ENCODE peak calls at places on chromosomes 11 and 22, in four cellular contexts. One of them, this sample, is unnamed.
A peak's percentile ranks its signal among the peaks of the same experiment; 100 is the strongest.

GRCh38 chr11:70314730-70315129 is 44.2 kb downstream of the PPFIA1 start:
- DNase-seq in bronchial epithelial cell: no peak
- DNase-seq in pancreas: no peak
- DNase-seq in K562: no peak
- DNase-seq in this sample: no peak

GRCh38 chr11:116461789-116462188 is 311.0 kb downstream of the BUD13 start:
- DNase-seq in bronchial epithelial cell: peak; percentile 24
- DNase-seq in K562: no peak
- DNase-seq in pancreas: no peak
- DNase-seq in this sample: no peak

GRCh38 chr11:57368106-57368826 is 12.7 kb downstream of the PRG3 start:
- DNase-seq in bronchial epithelial cell: peak; percentile 82
- DNase-seq in pancreas: no peak
- DNase-seq in K562: no peak
- DNase-seq in this sample: no peak

GRCh38 chr11:1826552-1827094 is 8.2 kb upstream of the SYT8 start:
- DNase-seq in pancreas: peak; percentile 71
- DNase-seq in bronchial epithelial cell: peak; percentile 56
- DNase-seq in K562: peak; percentile 60
- DNase-seq in this sample: no peak

GRCh38 chr22:31139866-31140716 is at the start of gene PLA2G3:
- DNase-seq in pancreas: peak; percentile 47
- DNase-seq in bronchial epithelial cell: peak; percentile 54
- DNase-seq in K562: peak; percentile 66
- DNase-seq in this sample: peak; percentile 65

GRCh38 chr22:29260031-29260560 is 7.7 kb downstream of the RHBDD3 start:
- DNase-seq in pancreas: no peak
- DNase-seq in K562: no peak
- DNase-seq in bronchial epithelial cell: no peak
- DNase-seq in this sample: no peak

GRCh38 chr11:83326326-83326725 is 40.2 kb upstream of the CCDC90B start:
- DNase-seq in pancreas: no peak
- DNase-seq in bronchial epithelial cell: no peak
- DNase-seq in K562: no peak
- DNase-seq in this sample: no peak

GRCh38 chr22:38419864-38420172 is 35.2 kb downstream of the KCNJ4 start:
- DNase-seq in K562: no peak
- DNase-seq in bronchial epithelial cell: no peak
- DNase-seq in pancreas: peak; percentile 35
- DNase-seq in this sample: no peak

GRCh38 chr11:113091578-113091844 is 130.3 kb downstream of the NCAM1 start:
- DNase-seq in bronchial epithelial cell: peak; percentile 12
- DNase-seq in K562: no peak
- DNase-seq in pancreas: no peak
- DNase-seq in this sample: no peak

GRCh38 chr22:42978453-42979103 is 36.4 kb downstream of the PACSIN2 start:
- DNase-seq in pancreas: no peak
- DNase-seq in K562: no peak
- DNase-seq in bronchial epithelial cell: peak; percentile 94
- DNase-seq in this sample: no peak

GRCh38 chr22:23065495-23066122 is 4.7 kb upstream of the GNAZ start:
- DNase-seq in pancreas: peak; percentile 21
- DNase-seq in K562: no peak
- DNase-seq in bronchial epithelial cell: no peak
- DNase-seq in this sample: no peak

GRCh38 chr11:75450826-75451783 is 18.1 kb upstream of the KLHL35 start:
- DNase-seq in pancreas: no peak
- DNase-seq in bronchial epithelial cell: no peak
- DNase-seq in K562: peak; percentile 77
- DNase-seq in this sample: peak; percentile 65

GRCh38 chr11:134276396-134277175 is 407 bp downstream of the GLB1L3 start:
- DNase-seq in bronchial epithelial cell: no peak
- DNase-seq in pancreas: peak; percentile 66
- DNase-seq in K562: no peak
- DNase-seq in this sample: peak; percentile 39

GRCh38 chr11:92225563-92226308 is 1.1 kb downstream of the FAT3 start:
- DNase-seq in bronchial epithelial cell: no peak
- DNase-seq in pancreas: peak; percentile 55
- DNase-seq in K562: no peak
- DNase-seq in this sample: peak; percentile 42

GRCh38 chr22:22463855-22464540 is 44.5 kb downstream of the ZNF280B start:
- DNase-seq in pancreas: no peak
- DNase-seq in bronchial epithelial cell: peak; percentile 43
- DNase-seq in K562: peak; percentile 97
- DNase-seq in this sample: peak; percentile 71

GRCh38 chr22:21449531-21450319 is 17.5 kb upstream of the TMEM191C start:
- DNase-seq in K562: no peak
- DNase-seq in pancreas: peak; percentile 34
- DNase-seq in bronchial epithelial cell: no peak
- DNase-seq in this sample: peak; percentile 1

GRCh38 chr11:118531597-118532084 is 649 bp downstream of the TMEM25 start:
- DNase-seq in K562: no peak
- DNase-seq in bronchial epithelial cell: peak; percentile 15
- DNase-seq in pancreas: peak; percentile 64
- DNase-seq in this sample: no peak

GRCh38 chr11:72225411-72225951 is 914 bp downstream of the INPPL1 start:
- DNase-seq in K562: no peak
- DNase-seq in pancreas: no peak
- DNase-seq in bronchial epithelial cell: no peak
- DNase-seq in this sample: no peak

GRCh38 chr11:79156031-79156430 is 284.8 kb downstream of the TENM4 start:
- DNase-seq in K562: no peak
- DNase-seq in pancreas: no peak
- DNase-seq in bronchial epithelial cell: peak; percentile 88
- DNase-seq in this sample: no peak

GRCh38 chr11:129090056-129090455 is 102.1 kb downstream of the ARHGAP32 start:
- DNase-seq in K562: no peak
- DNase-seq in bronchial epithelial cell: peak; percentile 35
- DNase-seq in pancreas: no peak
- DNase-seq in this sample: no peak

GRCh38 chr11:8168485-8169257 is at the start of gene RIC3:
- DNase-seq in bronchial epithelial cell: no peak
- DNase-seq in K562: no peak
- DNase-seq in pancreas: peak; percentile 80
- DNase-seq in this sample: peak; percentile 22

GRCh38 chr22:30306629-30307016 is 17.3 kb upstream of the CASTOR1 start:
- DNase-seq in pancreas: no peak
- DNase-seq in bronchial epithelial cell: no peak
- DNase-seq in K562: no peak
- DNase-seq in this sample: no peak

GRCh38 chr22:23088199-23088604 is 17.9 kb downstream of the GNAZ start:
- DNase-seq in bronchial epithelial cell: peak; percentile 1
- DNase-seq in K562: peak; percentile 51
- DNase-seq in pancreas: no peak
- DNase-seq in this sample: no peak

GRCh38 chr11:7637447-7638157 is 35.7 kb downstream of the CYB5R2 start:
- DNase-seq in K562: no peak
- DNase-seq in bronchial epithelial cell: peak; percentile 70
- DNase-seq in pancreas: no peak
- DNase-seq in this sample: no peak

GRCh38 chr22:42626951-42627625 is 12.4 kb upstream of the POLDIP3 start:
- DNase-seq in bronchial epithelial cell: no peak
- DNase-seq in K562: no peak
- DNase-seq in pancreas: no peak
- DNase-seq in this sample: no peak

DNA sequence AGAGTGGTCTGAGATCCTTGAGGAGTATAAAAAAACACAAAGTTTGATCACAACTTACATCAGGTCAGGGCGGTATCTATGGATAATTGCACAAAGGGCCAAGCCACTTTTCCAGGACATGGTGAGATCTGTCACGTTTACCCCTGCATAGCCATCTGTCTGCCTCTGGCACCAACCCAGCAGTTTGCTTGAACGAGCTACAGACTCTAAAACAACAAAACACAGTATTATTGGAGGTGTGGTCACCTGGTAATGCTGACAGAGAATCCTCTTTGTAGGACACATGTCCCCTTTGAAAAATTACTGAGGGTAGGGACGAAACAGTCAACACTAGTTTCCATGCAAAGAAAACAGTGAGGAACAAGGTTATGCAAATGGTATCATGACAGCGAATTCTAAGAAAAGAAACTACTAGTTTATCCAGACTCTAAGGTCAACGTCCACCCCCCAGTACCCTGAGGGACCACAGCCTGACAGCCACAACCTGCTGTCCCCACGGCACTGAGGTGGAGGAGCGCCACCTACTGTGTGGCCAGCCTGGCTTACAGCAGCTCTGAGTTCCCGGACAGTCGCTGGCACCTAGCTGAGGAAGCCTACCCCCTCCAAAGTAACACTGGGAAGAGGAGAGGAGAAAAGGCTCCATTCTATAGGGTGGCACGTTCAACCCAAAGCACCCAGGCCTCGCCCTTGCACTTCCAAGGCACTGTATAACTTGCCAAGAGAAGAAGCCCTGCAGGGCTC is 117.3 kb upstream of the BID start:
- DNase-seq in pancreas: no peak
- DNase-seq in bronchial epithelial cell: no peak
- DNase-seq in K562: peak; percentile 54
- DNase-seq in this sample: peak; percentile 36
- TF ChIP-seq CTCF in pancreas: no peak
- TF ChIP-seq CTCF in bronchial epithelial cell: peak; percentile 78
- TF ChIP-seq CTCF in K562: peak; percentile 67
- TF ChIP-seq CTCF in this sample: no peak

GRCh38 chr11:119572481-119573424 is 149.8 kb upstream of the THY1 start:
- DNase-seq in pancreas: no peak
- DNase-seq in K562: no peak
- DNase-seq in bronchial epithelial cell: peak; percentile 82
- DNase-seq in this sample: no peak
- TF ChIP-seq CTCF in pancreas: no peak
- TF ChIP-seq CTCF in K562: peak; percentile 30
- TF ChIP-seq CTCF in bronchial epithelial cell: no peak
- TF ChIP-seq CTCF in this sample: no peak

GRCh38 chr11:60944504-60945294 is 7.3 kb downstream of the SLC15A3 start:
- DNase-seq in pancreas: no peak
- DNase-seq in bronchial epithelial cell: no peak
- DNase-seq in K562: no peak
- DNase-seq in this sample: no peak
- TF ChIP-seq CTCF in pancreas: no peak
- TF ChIP-seq CTCF in bronchial epithelial cell: peak; percentile 33
- TF ChIP-seq CTCF in K562: peak; percentile 54
- TF ChIP-seq CTCF in this sample: peak; percentile 50

DNA sequence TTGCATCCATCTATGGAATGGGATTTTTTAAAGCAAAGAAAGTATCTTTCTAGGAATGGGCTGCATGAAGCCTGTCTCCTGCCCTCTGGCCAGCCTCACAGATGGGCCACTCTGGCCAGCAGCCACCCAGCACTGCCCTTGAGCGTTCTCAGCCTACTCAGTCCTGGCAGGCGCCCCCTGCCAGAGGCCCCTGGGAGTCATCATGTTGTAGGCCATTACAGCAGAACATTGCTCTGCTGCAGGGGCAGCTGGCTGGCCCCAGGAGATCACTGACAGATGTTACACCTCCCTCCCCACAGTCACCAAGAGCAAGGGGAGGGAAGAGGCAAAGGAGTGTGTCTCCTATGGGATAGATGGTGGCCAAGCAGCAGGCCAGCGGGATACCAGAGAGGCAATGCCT is 363.7 kb downstream of the NXPE2 start:
- DNase-seq in bronchial epithelial cell: no peak
- DNase-seq in K562: no peak
- DNase-seq in pancreas: no peak
- DNase-seq in this sample: no peak
- TF ChIP-seq CTCF in bronchial epithelial cell: no peak
- TF ChIP-seq CTCF in K562: no peak
- TF ChIP-seq CTCF in pancreas: no peak
- TF ChIP-seq CTCF in this sample: no peak